ENCODE peak calls at places on chromosome 5, in six cellular contexts. U, M, H, W, G and L are unnamed samples.
A peak's percentile ranks its signal among the peaks of the same experiment; 100 is the strongest.

GRCh38 chr5:111749303-111750026 is 7.5 kb downstream of the NREP start:
- DNase-seq in H (no peak), G (no peak), U (no peak), W (no peak), M (no peak), L (no peak)

GRCh38 chr5:100252040-100252439 is 283.1 kb upstream of the FAM174A start:
- DNase-seq in W (no peak), G (no peak), U (no peak), M (no peak), H (no peak), L (no peak)

GRCh38 chr5:5373351-5374033 is 49.0 kb upstream of the ICE1 start:
- DNase-seq in U (no peak), W (no peak), G (no peak), M (no peak), H (no peak), L (no peak)

GRCh38 chr5:176820937-176821336 is 10.6 kb downstream of the UNC5A start:
- DNase-seq in M (no peak), W (no peak), G (no peak), U (no peak), H (no peak), L (no peak)

GRCh38 chr5:108398964-108399363 is 17.1 kb upstream of the FBXL17 start:
- DNase-seq in W (no peak), G (no peak), M (no peak), H (no peak), U (no peak), L (no peak)

GRCh38 chr5:180558232-180558631 is 33.1 kb downstream of the SCGB3A1 start:
- DNase-seq in H (no peak), W (no peak), M (no peak), G (no peak), U (no peak), L (no peak)

GRCh38 chr5:172350212-172351181 is 66.9 kb upstream of the UBTD2 start:
- DNase-seq in W (no peak), U (no peak), H (no peak), G (no peak), M (no peak), L (no peak)

GRCh38 chr5:132465095-132465707 is 25.4 kb downstream of the IRF1 start:
- DNase-seq in M (no peak), W (no peak), G (no peak), U (no peak), H (no peak), L (peak; percentile 41)

GRCh38 chr5:159469496-159470370 is 139.4 kb upstream of the IL12B start:
- DNase-seq in H (no peak), U (peak; percentile 47), W (no peak), M (no peak), G (no peak), L (peak; percentile 53)

GRCh38 chr5:33227746-33228145 is 213.0 kb upstream of the TARS1 start:
- DNase-seq in W (peak; percentile 68), U (no peak), H (no peak), M (no peak), G (no peak), L (no peak)

GRCh38 chr5:62354028-62354874 is 48.2 kb downstream of the KIF2A start:
- DNase-seq in G (no peak), W (peak; percentile 76), U (no peak), M (peak; percentile 45), H (peak; percentile 7), L (peak; percentile 74)